ENCODE peak calls at places on chromosome 1, in eight cellular contexts. B, W, O, N, C, V, A and M are unnamed samples.

GRCh38 chr1:36285450-36286101 is 20.6 kb upstream of the SH3D21 start:
- DNase-seq in B (peak), W (no peak), O (peak), N (peak), C (peak), V (peak), A (peak), M (no peak)

GRCh38 chr1:181141431-181141910 is 53.0 kb downstream of the IER5 start:
- DNase-seq in B (peak), W (peak), O (no peak), N (no peak), C (peak), V (no peak), A (no peak), M (no peak)

GRCh38 chr1:84724128-84724860 is 34.0 kb upstream of the SSX2IP start:
- DNase-seq in B (no peak), W (no peak), O (peak), N (peak), C (no peak), V (no peak), A (no peak), M (no peak)

GRCh38 chr1:167328306-167328705 is 107.6 kb downstream of the POU2F1 start:
- DNase-seq in B (no peak), W (no peak), O (no peak), N (no peak), C (no peak), V (no peak), A (no peak), M (no peak)

GRCh38 chr1:85344256-85344694 is 67.8 kb upstream of the BCL10 start:
- DNase-seq in B (peak), W (no peak), O (peak), N (peak), C (peak), V (no peak), A (no peak), M (no peak)

GRCh38 chr1:33612877-33613487 is 140.5 kb downstream of the ZSCAN20 start:
- DNase-seq in B (peak), W (no peak), O (peak), N (peak), C (peak), V (peak), A (peak), M (no peak)

GRCh38 chr1:231626951-231627614 is 493 bp downstream of the DISC1 start:
- DNase-seq in B (peak), W (peak), O (peak), N (peak), C (peak), V (peak), A (no peak), M (peak)

GRCh38 chr1:179251675-179252074 is 22.2 kb upstream of the ABL2 start:
- DNase-seq in B (peak), W (no peak), O (no peak), N (no peak), C (no peak), V (no peak), A (no peak), M (no peak)

GRCh38 chr1:77796695-77797405 is 17.4 kb downstream of the MIGA1 start:
- DNase-seq in B (no peak), W (no peak), O (no peak), N (no peak), C (no peak), V (no peak), A (no peak), M (no peak)

GRCh38 chr1:197207081-197207480 is 60.6 kb upstream of the ASPM start:
- DNase-seq in B (no peak), W (no peak), O (no peak), N (no peak), C (no peak), V (no peak), A (no peak), M (no peak)

GRCh38 chr1:162872981-162873380 is 12.0 kb upstream of the CCDC190 start:
- DNase-seq in B (no peak), W (no peak), O (no peak), N (no peak), C (no peak), V (no peak), A (no peak), M (no peak)

GRCh38 chr1:155227261-155228095 is 19.0 kb downstream of the MTX1 start:
- DNase-seq in B (peak), W (peak), O (peak), N (peak), C (peak), V (peak), A (peak), M (peak)

GRCh38 chr1:30933874-30934252 is 25.3 kb upstream of the SDC3 start:
- DNase-seq in B (no peak), W (no peak), O (no peak), N (no peak), C (no peak), V (no peak), A (no peak), M (no peak)

GRCh38 chr1:81802601-81803422 is 2.1 kb downstream of the ADGRL2 start:
- DNase-seq in B (peak), W (peak), O (peak), N (peak), C (no peak), V (peak), A (no peak), M (peak)

GRCh38 chr1:47894718-47895393 is 102.3 kb downstream of the TRABD2B start:
- DNase-seq in B (no peak), W (no peak), O (peak), N (peak), C (peak), V (peak), A (no peak), M (no peak)

GRCh38 chr1:208084220-208084619 is 160.0 kb downstream of the PLXNA2 start:
- DNase-seq in B (no peak), W (no peak), O (no peak), N (no peak), C (no peak), V (no peak), A (no peak), M (no peak)

DNA sequence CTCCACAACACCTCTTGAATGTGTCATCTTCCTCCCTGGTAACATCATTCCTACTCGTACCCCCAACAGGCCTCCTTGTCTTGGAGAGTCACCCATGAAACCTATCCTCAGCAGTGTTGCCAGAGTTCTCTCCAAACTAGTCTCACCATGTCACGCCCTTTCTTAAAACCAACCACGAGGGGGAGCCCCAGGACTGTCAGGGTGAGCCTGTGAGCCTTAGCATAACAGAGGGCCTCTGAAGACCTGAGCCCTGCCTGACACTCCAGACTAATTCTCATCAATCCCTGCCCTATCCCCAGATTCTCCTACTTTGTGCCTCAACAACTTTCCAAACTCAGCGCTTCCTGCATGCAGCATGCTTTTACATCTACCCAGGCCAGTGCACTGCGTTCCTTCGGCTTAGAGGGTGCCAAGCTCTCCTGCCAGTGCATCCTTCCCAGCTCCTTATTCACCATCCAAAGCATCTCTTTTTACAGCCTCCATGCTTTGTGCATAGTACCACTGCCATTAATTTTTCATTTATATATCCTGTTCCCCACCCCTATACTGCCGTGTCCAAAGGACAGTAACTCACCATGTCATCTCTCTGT is 34.2 kb downstream of the ZNF697 start:
- DNase-seq in B (peak), W (peak), O (peak), N (peak), C (peak), V (peak), A (peak), M (peak)
- TF ChIP-seq CTCF in B (peak), W (peak), O (peak), N (peak), C (peak), V (peak), A (peak), M (no peak)

DNA sequence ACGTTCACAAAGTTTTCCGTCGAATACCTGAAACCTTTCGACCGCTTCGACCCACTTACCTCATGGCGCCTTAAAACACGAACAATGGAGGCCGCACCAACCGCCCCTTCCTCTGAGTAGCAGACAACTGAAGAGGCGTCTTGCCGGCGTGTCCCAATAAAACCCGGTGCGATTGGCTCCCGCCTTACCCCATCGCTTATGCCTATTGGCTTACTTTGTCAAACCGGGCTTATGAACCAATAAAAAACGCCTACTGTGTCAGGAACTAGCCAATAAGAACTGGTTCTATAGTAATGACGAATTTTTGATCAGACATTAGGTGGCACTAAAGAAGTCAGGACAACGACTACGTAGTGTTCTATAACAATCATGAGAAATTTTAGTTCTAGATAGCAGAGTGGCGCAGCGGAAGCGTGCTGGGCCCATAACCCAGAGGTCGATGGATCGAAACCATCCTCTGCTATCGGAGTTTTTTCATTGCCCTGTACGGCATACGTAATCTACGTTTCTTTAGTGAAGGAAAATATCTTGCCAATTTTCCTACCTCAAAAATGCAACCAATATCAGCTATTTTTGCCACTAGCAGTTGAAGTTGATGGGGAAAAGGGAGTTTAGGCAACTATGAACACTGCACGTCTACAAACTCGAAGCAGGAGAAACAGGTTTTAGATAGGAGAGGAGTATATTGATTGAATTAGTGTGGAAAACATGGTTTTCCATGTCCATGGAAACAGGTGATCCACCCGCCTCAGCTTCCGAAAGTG is at the start of gene ILF2:
- DNase-seq in B (peak), W (peak), O (peak), N (peak), C (peak), V (peak), A (peak), M (peak)
- TF ChIP-seq CTCF in B (peak), W (no peak), O (peak), N (no peak), C (peak), V (peak), A (no peak), M (no peak)

GRCh38 chr1:217522280-217522679 is 108.6 kb downstream of the GPATCH2 start:
- DNase-seq in B (peak), W (no peak), O (no peak), N (no peak), C (no peak), V (no peak), A (no peak), M (no peak)
- TF ChIP-seq CTCF in B (no peak), W (no peak), O (no peak), N (no peak), C (no peak), V (no peak), A (no peak), M (no peak)

GRCh38 chr1:115036814-115037535 is 7.3 kb downstream of the TSHB start:
- DNase-seq in B (no peak), W (no peak), O (no peak), N (no peak), C (no peak), V (no peak), A (no peak), M (no peak)

GRCh38 chr1:115040501-115040900 is 10.9 kb downstream of the TSHB start:
- DNase-seq in B (no peak), W (no peak), O (no peak), N (no peak), C (no peak), V (no peak), A (no peak), M (no peak)

GRCh38 chr1:115041654-115042053 is 12.0 kb downstream of the TSHB start:
- DNase-seq in B (no peak), W (no peak), O (no peak), N (no peak), C (no peak), V (no peak), A (no peak), M (no peak)
- TF ChIP-seq CTCF in B (peak), W (no peak), O (peak), N (peak), C (peak), V (no peak), A (peak), M (no peak)

DNA sequence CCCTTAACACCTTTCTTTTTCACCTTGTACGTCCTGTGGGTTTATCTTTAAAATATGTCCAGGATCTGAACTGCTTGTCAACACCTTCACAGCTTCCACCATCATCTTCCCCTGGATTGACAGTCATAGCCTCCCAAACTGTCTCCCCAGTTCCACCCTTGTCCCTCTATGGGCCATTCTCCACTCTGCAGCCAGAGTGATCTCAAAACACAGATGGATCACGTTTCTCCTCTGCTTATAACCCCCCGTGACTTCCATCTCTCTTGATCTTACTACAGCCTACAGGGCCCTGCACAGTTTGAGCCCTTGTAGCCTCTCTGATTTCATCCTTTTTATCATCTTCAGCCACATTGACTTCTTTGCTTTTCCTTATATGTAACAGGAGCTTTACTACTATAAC is 4.3 kb downstream of the INSRR start:
- DNase-seq in B (no peak), W (no peak), O (no peak), N (no peak), C (no peak), V (no peak), A (no peak), M (no peak)
- TF ChIP-seq CTCF in B (no peak), W (no peak), O (peak), N (no peak), C (no peak), V (no peak), A (no peak), M (no peak)

DNA sequence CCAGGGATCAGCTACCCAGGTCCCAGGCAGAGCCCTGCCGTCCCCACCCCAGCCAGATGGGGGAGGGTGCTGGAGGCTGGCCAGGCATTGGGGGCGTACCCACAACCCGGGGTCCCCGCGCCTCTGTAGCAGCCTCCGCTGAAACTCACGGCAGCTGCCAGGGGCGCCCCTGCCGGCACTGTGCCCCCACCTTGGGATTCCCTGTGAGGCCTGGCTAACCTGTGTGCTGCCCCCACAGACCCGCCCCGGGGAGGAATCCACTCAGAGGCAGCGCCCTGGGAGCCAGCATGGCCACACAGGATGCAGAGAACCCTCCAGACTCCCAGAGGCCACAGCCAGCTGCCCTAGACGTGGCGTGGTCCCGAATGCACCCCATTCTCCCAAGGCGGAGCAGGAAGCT is 3.8 kb downstream of the DVL1 start:
- DNase-seq in B (no peak), W (no peak), O (no peak), N (no peak), C (peak), V (no peak), A (no peak), M (no peak)
- TF ChIP-seq CTCF in B (no peak), W (no peak), O (no peak), N (no peak), C (no peak), V (no peak), A (no peak), M (no peak)

GRCh38 chr1:1374861-1375662 is at the start of gene AURKAIP1:
- DNase-seq in B (peak), W (peak), O (peak), N (peak), C (peak), V (peak), A (peak), M (peak)
- TF ChIP-seq CTCF in B (peak), W (peak), O (peak), N (no peak), C (no peak), V (peak), A (peak), M (no peak)